ENCODE peak calls at places on chromosomes 13 and 19, in seven cellular contexts. Z is T-helper 2 cell; Q is activated CD4-positive, CD25-positive, alpha-beta regulatory T cell treated with anti-CD3 and anti-CD28 coated beads, Interleukin-2, amount 50 U/mL, for 72 hours; C is effector CD4-positive, alpha-beta T cell; X is RPMI8226; P is A549; A is NCI-H1048. T is an unnamed sample.

GRCh38 chr19:13164370-13165090 is 14.3 kb downstream of the IER2 start:
- DNase-seq in A (no peak), Z (peak), X (peak), Q (peak), P (peak), C (peak), T (no peak)

GRCh38 chr19:5690955-5691204 is 785 bp downstream of the RPL36 start:
- DNase-seq in X (peak), A (no peak), C (no peak), Z (no peak), P (no peak), Q (peak), T (no peak)

GRCh38 chr13:26184791-26185250 is 37.3 kb downstream of the RNF6 start:
- DNase-seq in A (no peak), Z (peak), Q (peak), P (peak), C (peak), X (peak), T (peak)

GRCh38 chr13:34522818-34523217 is 419.3 kb upstream of the NBEA start:
- DNase-seq in Z (no peak), X (no peak), C (no peak), Q (no peak), A (no peak), P (peak), T (no peak)

GRCh38 chr13:50198508-50198907 is 183.3 kb downstream of the KCNRG start:
- DNase-seq in P (no peak), Q (no peak), C (no peak), Z (no peak), X (peak), A (no peak), T (no peak)

GRCh38 chr19:7386308-7386707 is 37.6 kb downstream of the ARHGEF18 start:
- DNase-seq in P (peak), C (no peak), X (peak), A (no peak), Q (no peak), Z (peak), T (no peak)

GRCh38 chr19:8334458-8335342 is 8.4 kb downstream of the KANK3 start:
- DNase-seq in C (no peak), Q (peak), A (no peak), P (peak), Z (peak), X (peak), T (no peak)

GRCh38 chr19:9786819-9787218 is 18.3 kb upstream of the ZNF846 start:
- DNase-seq in C (no peak), P (no peak), Q (no peak), X (no peak), A (no peak), Z (no peak), T (no peak)

GRCh38 chr19:56838930-56839664 is 1.4 kb downstream of the PEG3 start:
- DNase-seq in Z (peak), P (peak), A (no peak), Q (no peak), X (peak), C (no peak), T (peak)

GRCh38 chr19:45446295-45446694 is 21.5 kb upstream of the FOSB start:
- DNase-seq in A (no peak), P (peak), Q (no peak), X (peak), C (no peak), Z (peak), T (no peak)

GRCh38 chr19:42216653-42217521 is 590 bp downstream of the DEDD2 start:
- DNase-seq in C (no peak), X (peak), Z (peak), P (no peak), Q (peak), A (no peak), T (peak)

GRCh38 chr13:51800456-51800855 is 3.5 kb downstream of the DHRS12 start:
- DNase-seq in A (no peak), Q (no peak), P (no peak), X (peak), Z (no peak), C (no peak), T (no peak)

GRCh38 chr19:7861619-7862412 is 12.4 kb downstream of the PRR36 start:
- DNase-seq in Q (no peak), X (peak), Z (no peak), A (no peak), P (no peak), C (no peak), T (no peak)

GRCh38 chr19:19134687-19135158 is 3.6 kb downstream of the TMEM161A start:
- DNase-seq in Q (peak), C (no peak), A (no peak), X (peak), P (no peak), Z (peak), T (no peak)

GRCh38 chr19:33818426-33818825 is 21.8 kb downstream of the KCTD15 start:
- DNase-seq in P (no peak), X (no peak), A (no peak), C (no peak), Z (no peak), Q (peak), T (no peak)

GRCh38 chr19:848457-848921 is 3.6 kb upstream of the ELANE start:
- DNase-seq in X (no peak), Q (no peak), Z (no peak), P (no peak), A (no peak), C (no peak), T (no peak)

GRCh38 chr13:95676775-95677563 is at the start of gene DNAJC3:
- DNase-seq in Z (peak), C (peak), P (peak), X (peak), Q (peak), A (peak), T (peak)

GRCh38 chr19:34120846-34121639 is 51.3 kb upstream of the LSM14A start:
- DNase-seq in A (no peak), X (peak), C (peak), Z (peak), P (peak), Q (peak), T (no peak)

GRCh38 chr19:47274071-47274890 is at the start of gene INAFM1:
- DNase-seq in X (peak), Q (peak), Z (peak), C (peak), A (peak), P (peak), T (peak)

GRCh38 chr13:102597029-102598015 is 536 bp downstream of the TPP2 start:
- DNase-seq in C (peak), X (peak), A (no peak), P (peak), Z (peak), Q (no peak), T (no peak)

GRCh38 chr13:113413178-113413897 is 40.0 kb downstream of the ADPRHL1 start:
- DNase-seq in A (no peak), Q (no peak), P (no peak), C (no peak), X (no peak), Z (no peak), T (no peak)

GRCh38 chr13:112852808-112853207 is 116.2 kb upstream of the MCF2L start:
- DNase-seq in P (no peak), A (no peak), C (no peak), Q (no peak), Z (no peak), X (no peak), T (no peak)

GRCh38 chr19:55464669-55465068 is at the start of gene C19orf85:
- DNase-seq in C (no peak), P (no peak), Z (no peak), Q (no peak), X (no peak), A (no peak), T (no peak)

GRCh38 chr19:29515706-29516357 is 10.0 kb upstream of the VSTM2B start:
- DNase-seq in C (no peak), A (no peak), X (no peak), Q (no peak), Z (no peak), P (no peak), T (no peak)

GRCh38 chr19:20558011-20558410 is 7.6 kb downstream of the ZNF737 start:
- DNase-seq in Z (peak), X (no peak), Q (no peak), P (no peak), A (no peak), C (no peak), T (no peak)

GRCh38 chr13:30037306-30037705 is 186.9 kb upstream of the UBL3 start:
- DNase-seq in X (no peak), P (no peak), C (no peak), Z (no peak), A (no peak), Q (no peak), T (no peak)

GRCh38 chr13:100069278-100069677 is 19.6 kb upstream of the PCCA start:
- DNase-seq in A (no peak), Q (no peak), C (no peak), Z (no peak), X (no peak), P (no peak), T (no peak)

GRCh38 chr13:112246731-112247470 is 129.3 kb upstream of the SPACA7 start:
- DNase-seq in A (no peak), Q (no peak), X (no peak), Z (no peak), C (no peak), P (no peak), T (no peak)

GRCh38 chr19:10091892-10092641 is 6.0 kb downstream of the SHFL start:
- DNase-seq in A (no peak), Z (no peak), C (no peak), X (no peak), P (no peak), Q (no peak), T (no peak)

GRCh38 chr19:11578342-11579142 is 1.1 kb upstream of the ACP5 start:
- DNase-seq in A (no peak), Z (peak), Q (peak), C (peak), P (no peak), X (peak), T (no peak)

GRCh38 chr13:37068962-37069361 is 9.5 kb upstream of the SUPT20H start:
- DNase-seq in X (no peak), C (no peak), A (no peak), Z (no peak), P (peak), Q (no peak), T (no peak)

GRCh38 chr13:44068169-44068568 is 188.5 kb downstream of the LACC1 start:
- DNase-seq in A (no peak), C (no peak), P (no peak), X (no peak), Z (no peak), Q (no peak), T (no peak)

GRCh38 chr13:80379245-80379644 is 38.3 kb upstream of the SPRY2 start:
- DNase-seq in A (no peak), Z (no peak), C (no peak), X (no peak), P (peak), Q (no peak), T (no peak)

GRCh38 chr13:46668302-46668720 is 115.3 kb downstream of the LRCH1 start:
- DNase-seq in A (no peak), C (no peak), P (no peak), Z (peak), X (peak), Q (no peak), T (peak)